ENCODE peak calls at places on chromosomes 16 and 17, in seven cellular contexts. I is ascending aorta, B is ovary, R is Peyer's patch, P is PC-9, Q is adrenal gland, Y is tibial nerve. S is an unnamed sample.

GRCh38 chr17:3843935-3844516 is 2.0 kb downstream of the NCBP3 start:
- DNase-seq in B (no peak), P (peak; percentile 59), Q (no peak), Y (no peak), R (peak; percentile 77), I (no peak), S (no peak)

GRCh38 chr17:40303706-40304450 is 5.1 kb upstream of the RARA start:
- DNase-seq in Y (no peak), B (no peak), Q (no peak), R (no peak), I (peak; percentile 63), P (no peak), S (no peak)

GRCh38 chr16:46796764-46797269 is 34.2 kb downstream of the C16orf87 start:
- DNase-seq in Y (no peak), I (no peak), P (no peak), Q (no peak), R (no peak), B (no peak), S (no peak)

GRCh38 chr16:57513371-57514102 is 22.8 kb downstream of the CCDC102A start:
- DNase-seq in R (no peak), I (no peak), Y (no peak), P (no peak), B (no peak), Q (no peak), S (no peak)

GRCh38 chr16:28294201-28294600 is 1.9 kb downstream of the SBK1 start:
- DNase-seq in P (no peak), R (no peak), Y (no peak), B (no peak), I (no peak), Q (no peak), S (no peak)

GRCh38 chr17:29257756-29258155 is 11.1 kb downstream of the CRYBA1 start:
- DNase-seq in P (no peak), I (no peak), Y (no peak), R (no peak), Q (no peak), B (no peak), S (no peak)

GRCh38 chr16:53087101-53087500 is 32.3 kb downstream of the CHD9 start:
- DNase-seq in P (no peak), B (no peak), Y (no peak), I (no peak), Q (no peak), R (no peak), S (no peak)

GRCh38 chr17:40341808-40342574 is 22.5 kb downstream of the GJD3 start:
- DNase-seq in Q (peak; percentile 77), P (peak; percentile 71), B (peak; percentile 87), R (peak; percentile 88), I (peak; percentile 87), Y (peak; percentile 77), S (peak; percentile 79)

GRCh38 chr16:82748026-82748425 is 121.3 kb downstream of the CDH13 start:
- DNase-seq in R (no peak), Y (no peak), B (no peak), P (no peak), I (peak; percentile 85), Q (peak; percentile 29), S (peak; percentile 46)

GRCh38 chr16:53967172-53967571 is 263.2 kb downstream of the FTO start:
- DNase-seq in Y (no peak), R (no peak), I (no peak), B (no peak), Q (no peak), P (no peak), S (no peak)

GRCh38 chr17:63439682-63440081 is 6.4 kb downstream of the CYB561 start:
- DNase-seq in R (no peak), B (no peak), Q (no peak), I (no peak), P (no peak), Y (peak; percentile 49), S (no peak)

GRCh38 chr16:48246066-48246465 is 1.3 kb downstream of the ABCC11 start:
- DNase-seq in R (no peak), Y (no peak), I (no peak), P (no peak), Q (no peak), B (no peak), S (no peak)

GRCh38 chr17:71171270-71171669 is 949.5 kb upstream of the SOX9 start:
- DNase-seq in R (no peak), I (no peak), P (no peak), Y (no peak), Q (no peak), B (no peak), S (no peak)

GRCh38 chr17:47999612-48000011 is 28.7 kb downstream of the CDK5RAP3 start:
- DNase-seq in I (no peak), Y (no peak), R (no peak), P (no peak), Q (no peak), B (no peak), S (no peak)

GRCh38 chr16:77838597-77839255 is 50.4 kb downstream of the VAT1L start:
- DNase-seq in Q (no peak), R (no peak), Y (no peak), B (no peak), I (no peak), P (no peak), S (no peak)

GRCh38 chr16:17963185-17963836 is 373.2 kb downstream of the NPIPA8 start:
- DNase-seq in Y (no peak), Q (no peak), P (no peak), R (no peak), B (no peak), I (no peak), S (no peak)

DNA sequence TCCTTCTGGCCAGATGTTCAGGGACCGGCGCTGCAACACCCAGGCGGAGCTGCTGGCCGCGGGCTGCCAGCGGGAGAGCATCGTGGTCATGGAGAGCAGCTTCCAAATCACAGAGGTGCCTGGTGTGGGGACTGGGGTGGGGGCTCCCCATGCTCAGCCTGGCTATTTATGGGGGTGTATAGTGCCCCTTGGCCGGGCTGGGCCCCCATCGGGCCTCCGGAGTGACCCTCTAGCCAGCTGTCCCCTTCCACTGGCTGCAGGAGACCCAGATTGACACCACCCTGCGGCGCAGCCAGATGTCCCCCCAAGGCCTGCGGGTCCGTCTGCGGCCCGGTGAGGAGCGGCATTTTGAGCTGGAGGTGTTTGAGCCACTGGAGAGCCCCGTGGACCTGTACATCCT is 6.1 kb downstream of the ITGB4 start:
- DNase-seq in I (no peak), P (no peak), Q (no peak), B (no peak), Y (no peak), R (no peak), S (no peak)
- H3K36me3 ChIP-seq in I (no peaks in the 10 kb centered on the region), P (peaks cover 42% of the 10 kb centered on the region), Q (no peaks in the 10 kb centered on the region), B (no peaks in the 10 kb centered on the region), Y (peaks cover 5% of the 10 kb centered on the region), R (peaks cover 74% of the 10 kb centered on the region), S (no peaks in the 10 kb centered on the region)

GRCh38 chr16:79707867-79708266 is 107.3 kb upstream of the MAF start:
- DNase-seq in P (no peak), Q (peak; percentile 30), B (peak; percentile 73), I (peak; percentile 93), R (peak; percentile 71), Y (peak; percentile 34), S (peak; percentile 84)
- TF ChIP-seq CTCF in P (no peak), Q (no peak), B (no peak), I (no peak), R (no peak), Y (no peak), S (no peak)

DNA sequence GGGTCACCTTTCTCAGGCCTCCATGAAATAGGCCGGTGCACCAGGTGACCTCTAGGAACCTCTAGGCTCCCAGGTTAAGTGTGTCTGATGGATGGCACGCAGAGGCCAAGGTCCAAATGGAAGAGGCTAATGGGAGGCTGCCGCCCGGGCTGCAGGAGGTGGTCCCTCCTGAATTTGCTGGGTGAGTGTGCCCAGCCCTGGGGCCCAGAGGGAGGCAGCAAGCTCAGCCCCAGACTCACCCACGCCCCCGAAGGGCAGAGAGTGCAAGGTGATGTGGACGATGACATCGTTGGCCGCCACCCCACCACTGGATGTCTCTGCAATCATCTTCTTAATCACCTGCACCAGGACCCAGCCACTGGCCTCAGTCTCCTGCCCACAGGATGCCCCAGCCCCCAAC is 9.3 kb downstream of the ALDH3A1 start:
- DNase-seq in Y (no peak), R (no peak), B (no peak), I (no peak), P (no peak), Q (no peak), S (no peak)
- H3K27ac ChIP-seq in Y (no peak overlapping the region), R (no peak overlapping the region), B (no peak overlapping the region), I (no peak overlapping the region), P (no peak overlapping the region), Q (no peak overlapping the region), S (no peak overlapping the region)

DNA sequence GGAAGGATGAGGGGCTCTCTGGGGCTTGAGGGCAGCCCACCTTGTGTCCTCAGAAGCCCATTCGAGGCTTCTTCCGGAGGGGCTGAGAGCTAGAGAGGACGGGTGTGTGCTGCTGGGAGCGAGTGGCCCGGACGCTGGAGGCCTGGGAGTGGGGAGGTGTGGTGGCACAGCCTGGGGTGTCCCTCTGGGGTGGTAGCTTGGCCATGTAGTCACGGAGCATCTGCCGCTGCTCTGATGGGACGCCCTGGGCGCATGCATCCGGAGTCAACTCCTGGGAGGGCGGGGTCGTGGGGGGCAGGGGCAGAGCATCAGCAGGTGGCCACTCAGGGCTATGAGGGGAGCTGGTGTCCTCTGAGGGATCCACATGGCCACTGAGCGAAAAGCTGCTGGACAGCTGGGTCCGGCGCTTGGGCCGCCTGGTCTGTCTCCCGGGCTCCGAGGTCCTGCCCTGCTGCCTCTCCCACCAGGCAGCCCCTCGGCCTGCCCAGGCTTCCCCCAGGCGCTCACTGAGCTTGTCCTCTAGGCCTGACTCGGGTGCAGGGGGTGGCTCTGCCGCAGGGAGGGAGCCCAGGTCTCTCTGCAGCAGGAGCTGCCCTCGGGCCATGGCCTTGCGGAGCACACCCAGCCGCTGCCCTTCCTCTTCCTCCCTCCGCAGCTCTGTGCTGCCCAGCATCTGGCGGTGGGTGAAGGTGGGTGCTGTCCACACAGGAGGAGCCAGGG is 7.8 kb downstream of the TAF1C start:
- DNase-seq in R (no peak), Q (no peak), I (no peak), P (no peak), Y (no peak), B (no peak), S (no peak)
- H3K36me3 ChIP-seq in R (peaks cover 54% of the 10 kb centered on the region), Q (peaks cover 53% of the 10 kb centered on the region), I (peaks cover 58% of the 10 kb centered on the region), P (no peaks in the 10 kb centered on the region), Y (no peaks in the 10 kb centered on the region), B (no peaks in the 10 kb centered on the region), S (peaks cover 60% of the 10 kb centered on the region)

GRCh38 chr17:42130310-42130936 is 7.8 kb downstream of the HSPB9 start:
- DNase-seq in I (no peak), Y (no peak), Q (no peak), P (no peak), R (no peak), B (no peak), S (no peak)
- TF ChIP-seq CTCF in I (no peak), Y (no peak), Q (no peak), P (no peak), R (no peak), B (no peak), S (no peak)

S was measured in tibial artery.